ENCODE peak calls at places on chromosomes 4 and X, in seven cellular contexts. F, T, R, V, Q, Y and G are unnamed samples.

GRCh38 chrX:153722704-153723350 is 1.4 kb downstream of the BCAP31 start:
- DNase-seq in F (no peak), T (no peak), V (no peak), R (no peak), Q (no peak), Y (no peak), G (peak)

GRCh38 chr4:148793221-148793620 is 351.0 kb upstream of the NR3C2 start:
- DNase-seq in Y (no peak), Q (no peak), R (no peak), T (no peak), F (no peak), V (no peak), G (no peak)

GRCh38 chr4:1216869-1217294 is 32.0 kb downstream of the CTBP1 start:
- DNase-seq in Y (no peak), R (no peak), Q (peak), F (no peak), V (no peak), T (peak), G (no peak)

GRCh38 chrX:10415704-10416001 is 204.7 kb downstream of the MID1 start:
- DNase-seq in R (peak), Y (no peak), Q (no peak), T (no peak), V (no peak), F (peak), G (peak)

GRCh38 chr4:107760281-107760947 is 40.4 kb upstream of the PAPSS1 start:
- DNase-seq in T (no peak), F (peak), V (no peak), Q (no peak), R (peak), Y (no peak), G (peak)

GRCh38 chr4:56129431-56129861 is 180.7 kb downstream of the CEP135 start:
- DNase-seq in F (peak), Q (no peak), Y (no peak), V (no peak), T (no peak), R (no peak), G (no peak)

GRCh38 chr4:148926861-148927260 is 484.6 kb upstream of the NR3C2 start:
- DNase-seq in Q (no peak), T (peak), F (peak), V (no peak), Y (no peak), R (peak), G (peak)

GRCh38 chr4:110091426-110091825 is 107.0 kb downstream of the ELOVL6 start:
- DNase-seq in Y (no peak), F (peak), R (peak), Q (no peak), T (no peak), V (no peak), G (peak)

GRCh38 chrX:7225338-7225737 is 77.4 kb upstream of the PUDP start:
- DNase-seq in T (no peak), R (no peak), Y (no peak), Q (no peak), F (no peak), V (no peak), G (no peak)

GRCh38 chr4:105859233-105859632 is 36.0 kb upstream of the NPNT start:
- DNase-seq in R (peak), Q (peak), Y (no peak), V (no peak), T (no peak), F (peak), G (peak)

GRCh38 chr4:86367577-86367976 is 7.7 kb upstream of the MAPK10 start:
- DNase-seq in F (peak), V (no peak), R (peak), T (no peak), Q (no peak), Y (no peak), G (peak)

GRCh38 chr4:81215219-81215892 is at the start of gene PRKG2:
- DNase-seq in T (no peak), Q (no peak), F (peak), Y (no peak), V (no peak), R (peak), G (no peak)

GRCh38 chr4:143251348-143251747 is 66.6 kb downstream of the USP38 start:
- DNase-seq in Q (no peak), F (no peak), Y (no peak), R (no peak), V (no peak), T (no peak), G (no peak)

GRCh38 chr4:125833-126232 is 1.5 kb downstream of the ZNF718 start:
- DNase-seq in R (no peak), Y (no peak), V (no peak), Q (no peak), F (no peak), T (no peak), G (no peak)

GRCh38 chr4:8656185-8656517 is 63.6 kb downstream of the CPZ start:
- DNase-seq in Y (no peak), Q (no peak), V (peak), F (no peak), T (peak), R (no peak), G (no peak)

GRCh38 chrX:23127586-23127985 is 127.8 kb downstream of the DDX53 start:
- DNase-seq in Y (no peak), V (no peak), F (no peak), R (no peak), Q (no peak), T (no peak), G (no peak)

GRCh38 chrX:2610246-2611170 is 80.6 kb upstream of the CD99 start:
- DNase-seq in V (no peak), Y (no peak), F (no peak), Q (no peak), R (peak), T (no peak), G (no peak)

GRCh38 chrX:2609431-2610238 is 81.5 kb upstream of the CD99 start:
- DNase-seq in V (no peak), Y (no peak), R (peak), Q (no peak), T (no peak), F (peak), G (peak)

GRCh38 chrX:2620576-2620975 is 70.5 kb upstream of the CD99 start:
- DNase-seq in T (no peak), R (no peak), Y (no peak), V (no peak), Q (no peak), F (no peak), G (no peak)

GRCh38 chrX:2614911-2615310 is 76.2 kb upstream of the CD99 start:
- DNase-seq in Q (no peak), R (peak), F (peak), T (no peak), V (no peak), Y (no peak), G (peak)
- TF ChIP-seq CTCF in Q (no peak), R (peak), F (peak), T (peak), V (peak), Y (peak), G (peak)

GRCh38 chr4:6731301-6731641 is 15.3 kb downstream of the BLOC1S4 start:
- DNase-seq in V (no peak), Q (no peak), R (no peak), Y (no peak), F (no peak), T (no peak), G (no peak)
- TF ChIP-seq CTCF in V (no peak), Q (no peak), R (no peak), Y (no peak), F (no peak), T (no peak), G (no peak)

GRCh38 chr4:16581117-16581516 is 317.3 kb downstream of the LDB2 start:
- DNase-seq in F (no peak), Q (no peak), Y (no peak), R (no peak), V (no peak), T (no peak), G (no peak)

GRCh38 chr4:16585053-16585452 is 313.4 kb downstream of the LDB2 start:
- DNase-seq in V (no peak), Y (no peak), T (no peak), F (no peak), R (no peak), Q (no peak), G (no peak)

GRCh38 chr4:16582036-16582435 is 316.4 kb downstream of the LDB2 start:
- DNase-seq in Q (no peak), V (no peak), R (no peak), Y (no peak), T (no peak), F (no peak), G (no peak)

GRCh38 chr4:16583764-16584163 is 314.7 kb downstream of the LDB2 start:
- DNase-seq in Y (no peak), Q (no peak), T (no peak), V (no peak), R (no peak), F (peak), G (peak)

DNA sequence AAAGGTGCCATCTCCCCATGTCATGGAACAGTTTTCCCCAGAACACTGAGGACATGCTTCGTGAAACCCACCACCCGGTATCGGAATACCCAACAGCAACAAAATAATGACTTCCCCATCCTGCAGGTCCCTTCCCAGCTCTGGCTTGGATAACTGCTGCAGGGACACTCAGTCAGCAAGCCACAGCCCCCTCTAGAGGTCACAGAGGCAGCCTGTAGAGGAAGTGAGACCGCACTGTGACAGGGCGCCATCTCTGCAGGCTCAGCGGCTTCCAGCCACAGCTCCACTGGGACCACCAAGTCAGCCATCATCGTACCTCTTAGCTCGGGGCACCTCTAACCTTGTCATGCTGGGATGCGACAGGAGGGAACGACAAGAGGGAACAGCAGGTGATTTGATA is 315.9 kb downstream of the LDB2 start:
- DNase-seq in R (no peak), V (no peak), Q (no peak), Y (no peak), T (no peak), F (no peak), G (no peak)
- TF ChIP-seq CTCF in R (peak), V (peak), Q (no peak), Y (no peak), T (no peak), F (peak), G (peak)

GRCh38 chrX:318739-319578 is at the start of gene GTPBP6:
- DNase-seq in R (peak), Q (peak), Y (peak), F (peak), T (peak), V (peak), G (peak)

GRCh38 chrX:327660-328126 is 9.1 kb upstream of the GTPBP6 start:
- DNase-seq in F (no peak), Y (no peak), V (no peak), Q (no peak), T (peak), R (no peak), G (no peak)

GRCh38 chrX:320126-320783 is 1.7 kb upstream of the GTPBP6 start:
- DNase-seq in V (no peak), Q (no peak), R (peak), T (peak), Y (no peak), F (peak), G (peak)

GRCh38 chrX:319579-320125 is 1.1 kb upstream of the GTPBP6 start:
- DNase-seq in V (no peak), F (no peak), T (peak), Q (no peak), R (no peak), Y (no peak), G (no peak)

DNA sequence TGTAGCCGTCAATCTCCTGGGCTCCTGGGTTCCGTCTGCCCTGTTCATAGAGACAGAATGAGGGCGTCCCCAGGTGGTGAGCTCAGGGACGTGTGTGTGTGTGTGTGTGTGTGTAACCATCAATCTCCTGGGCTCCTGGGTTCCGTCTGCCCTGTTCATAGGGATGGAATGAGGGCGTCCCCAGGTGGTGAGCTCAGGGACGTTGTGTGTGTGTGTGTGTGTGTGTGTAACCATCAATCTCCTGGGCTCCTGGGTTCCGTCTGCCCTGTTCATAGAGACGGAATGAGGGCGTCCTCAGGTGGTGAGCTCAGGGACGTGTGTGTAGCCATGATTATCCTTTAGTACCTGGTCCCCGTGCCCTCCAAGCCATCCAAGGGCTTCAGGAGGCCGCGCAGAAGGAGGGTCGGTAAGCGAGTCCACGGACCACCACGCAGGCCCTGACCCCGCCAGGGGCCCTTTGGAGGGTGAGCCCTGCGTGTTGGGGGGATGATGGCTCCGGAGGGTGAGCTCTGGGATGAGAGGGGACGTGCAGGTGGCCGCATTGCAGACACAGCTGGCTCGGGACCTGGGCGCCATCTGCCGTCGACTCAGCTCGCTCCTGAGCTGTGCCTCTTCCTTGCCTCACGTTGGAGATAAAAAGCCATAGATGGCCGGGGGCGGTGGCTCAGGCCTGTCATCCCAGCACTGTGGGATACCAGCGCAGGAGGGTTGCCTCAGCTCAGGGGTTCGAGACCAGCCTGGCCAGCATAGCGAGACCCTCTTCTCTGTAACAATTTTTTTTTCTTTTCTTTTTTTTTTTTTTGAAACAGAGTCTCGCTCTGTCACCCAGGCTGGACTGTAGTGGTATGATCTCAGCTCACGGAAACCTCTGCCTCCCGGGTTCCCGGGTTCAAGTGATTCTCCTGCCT is 5.4 kb upstream of the GTPBP6 start:
- DNase-seq in Y (peak), Q (no peak), R (peak), F (peak), T (peak), V (no peak), G (peak)
- TF ChIP-seq CTCF in Y (peak), Q (no peak), R (no peak), F (no peak), T (no peak), V (peak), G (peak)

DNA sequence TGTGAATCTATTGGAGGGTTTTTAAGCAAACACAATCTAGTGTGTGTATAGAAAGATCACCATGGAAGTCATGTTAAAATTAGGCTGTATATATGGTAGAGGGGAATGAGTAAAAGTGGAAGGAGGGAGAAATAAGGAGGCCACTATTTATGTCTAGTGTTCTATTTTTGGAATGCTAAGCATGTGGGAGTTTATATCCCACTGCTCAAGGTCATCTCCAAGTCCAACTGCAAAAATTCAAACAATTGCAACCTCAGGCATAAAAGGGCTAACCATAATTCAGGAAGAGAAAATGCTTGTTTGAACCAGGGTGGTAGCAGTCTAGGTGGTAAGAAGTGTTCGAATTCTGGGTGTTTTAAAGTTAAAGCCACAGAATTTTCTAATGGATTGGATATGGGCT is 39.2 kb downstream of the SERPINA7 start:
- DNase-seq in Y (no peak), Q (no peak), R (no peak), V (no peak), T (no peak), F (no peak), G (no peak)
- TF ChIP-seq CTCF in Y (no peak), Q (no peak), R (no peak), V (no peak), T (no peak), F (no peak), G (no peak)

DNA sequence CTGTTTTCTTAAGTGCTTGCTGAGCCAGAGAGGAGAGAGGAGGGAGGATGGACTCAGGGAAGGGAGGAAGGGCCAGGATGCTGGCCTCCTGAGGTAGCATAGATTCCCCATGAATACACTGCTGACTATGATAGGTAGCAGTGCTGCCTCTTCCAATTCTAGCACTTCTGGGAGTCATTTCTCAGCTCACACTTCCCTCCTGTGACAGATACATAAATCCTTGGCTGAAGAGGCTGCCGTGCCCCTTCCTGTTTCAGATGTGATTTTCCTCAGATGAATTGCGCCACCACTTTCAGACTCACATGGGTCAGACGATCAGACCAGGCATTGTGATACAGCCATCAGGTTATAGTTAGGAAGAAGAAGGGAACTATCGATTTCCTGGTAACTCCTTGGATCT is 22.4 kb downstream of the TSC22D3 start:
- DNase-seq in V (no peak), F (no peak), T (no peak), R (peak), Y (no peak), Q (no peak), G (peak)
- TF ChIP-seq CTCF in V (no peak), F (no peak), T (no peak), R (no peak), Y (no peak), Q (no peak), G (no peak)

DNA sequence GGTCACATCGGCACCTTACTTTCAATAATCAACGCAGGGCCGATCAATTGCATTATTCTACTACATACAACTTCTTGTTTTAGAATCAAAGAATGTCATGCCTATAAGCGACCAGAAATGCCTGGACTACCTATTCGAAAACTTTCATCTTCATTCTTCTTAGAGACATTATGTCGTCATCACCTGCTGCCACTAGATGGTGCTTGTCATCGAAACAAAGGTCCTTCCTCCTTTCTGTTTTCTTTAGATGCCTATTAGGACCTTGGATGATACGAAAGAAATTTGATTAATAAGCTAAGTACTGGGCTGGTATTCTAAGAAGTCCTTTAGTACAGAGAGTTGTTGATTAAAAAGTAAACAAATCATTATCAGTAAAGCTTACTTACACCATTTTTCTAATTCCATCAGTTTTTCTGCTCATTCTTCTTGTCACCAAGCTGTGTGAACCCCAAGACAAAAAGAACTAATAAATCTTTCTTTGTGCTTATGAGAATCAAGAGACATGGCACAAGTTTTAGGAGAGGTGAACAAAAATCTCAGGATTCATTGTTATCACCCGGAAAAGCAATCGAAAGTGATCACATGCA is 154.5 kb upstream of the SLC4A4 start:
- DNase-seq in F (peak), R (peak), Q (peak), T (no peak), Y (peak), V (no peak), G (peak)
- TF ChIP-seq CTCF in F (peak), R (peak), Q (peak), T (peak), Y (peak), V (peak), G (peak)

DNA sequence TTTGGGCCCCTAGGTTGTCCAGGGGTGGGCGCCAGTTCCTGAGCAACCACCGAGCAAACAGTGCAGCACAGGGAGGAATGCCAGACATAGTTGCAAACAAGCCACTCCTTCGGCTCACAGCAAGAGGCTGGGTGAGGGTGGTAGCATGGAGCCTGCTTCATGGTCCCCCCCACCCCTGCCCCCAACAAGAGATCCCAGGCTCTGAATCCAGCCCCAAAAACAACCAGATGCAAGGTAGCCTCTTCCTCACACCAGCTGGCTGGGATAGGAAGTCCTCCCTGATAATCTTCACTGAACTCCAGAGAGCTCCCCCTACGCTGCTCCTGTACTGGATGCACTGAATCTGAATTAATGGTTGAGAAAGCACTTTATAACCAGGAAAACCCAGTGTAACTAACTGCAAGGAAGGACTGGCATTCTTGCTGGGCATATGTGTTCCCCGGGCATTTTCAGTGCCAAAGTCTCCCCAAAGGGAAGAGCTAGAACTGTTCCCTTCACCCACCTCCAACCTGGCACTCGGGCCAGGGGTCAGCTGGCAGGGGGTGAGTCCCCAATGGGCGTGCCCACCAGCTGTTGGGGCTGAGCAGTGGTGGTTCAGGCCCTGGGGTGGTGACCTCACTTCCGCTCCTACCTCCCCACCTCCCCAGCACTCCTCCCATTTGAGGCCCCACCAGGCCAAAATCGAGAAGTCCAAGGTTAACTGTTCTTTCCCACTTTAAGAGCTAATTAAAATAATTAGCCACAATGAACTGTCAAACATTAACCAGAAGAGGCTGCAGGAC is 1.5 kb downstream of the ELF4 start:
- DNase-seq in V (no peak), Y (no peak), T (peak), F (no peak), R (no peak), Q (peak), G (no peak)
- TF ChIP-seq CTCF in V (no peak), Y (no peak), T (no peak), F (peak), R (no peak), Q (no peak), G (no peak)

GRCh38 chrX:130575831-130576404 is 174.1 kb downstream of the RBMX2 start:
- DNase-seq in R (peak), T (no peak), V (no peak), F (peak), Y (peak), Q (peak), G (peak)
- TF ChIP-seq CTCF in R (peak), T (peak), V (peak), F (peak), Y (peak), Q (peak), G (peak)